ENCODE peak calls at places on chromosomes 1 and 21, in ten cellular contexts. L, P, I, R, D, G, O, C, Z and A are unnamed samples.

GRCh38 chr1:246005067-246005466 is 502.0 kb downstream of the SMYD3 start:
- DNase-seq in P (no peak), L (peak; percentile 98), I (no peak), O (peak; percentile 97), D (no peak), R (no peak), C (no peak), Z (no peak), G (peak; percentile 69), A (peak; percentile 96)

GRCh38 chr1:86972262-86972661 is 57.8 kb downstream of the HS2ST1 start:
- DNase-seq in I (no peak), D (no peak), P (no peak), L (no peak), R (no peak), G (peak; percentile 24), C (no peak), O (no peak), Z (no peak), A (no peak)

GRCh38 chr21:42514883-42515228 is 1.2 kb downstream of the SLC37A1 start:
- DNase-seq in G (peak; percentile 46), P (no peak), O (no peak), R (no peak), Z (no peak), L (no peak), C (no peak), I (peak; percentile 23), D (no peak), A (peak; percentile 27)

GRCh38 chr1:162551969-162552683 is 9.4 kb upstream of the UAP1 start:
- DNase-seq in R (no peak), L (peak; percentile 84), G (no peak), C (no peak), Z (no peak), O (peak; percentile 54), P (no peak), I (no peak), D (no peak), A (peak; percentile 74)

GRCh38 chr1:39685071-39685470 is 6.2 kb downstream of the HPCAL4 start:
- DNase-seq in R (no peak), P (no peak), C (no peak), L (no peak), D (no peak), I (no peak), O (no peak), Z (no peak), G (no peak), A (no peak)

GRCh38 chr21:39601194-39601940 is 11.4 kb upstream of the B3GALT5 start:
- DNase-seq in Z (no peak), G (no peak), P (no peak), R (no peak), O (no peak), C (no peak), L (no peak), D (no peak), I (no peak), A (no peak)

GRCh38 chr21:35547946-35548774 is 499.1 kb upstream of the RUNX1 start:
- DNase-seq in I (no peak), Z (peak; percentile 53), L (peak; percentile 30), O (no peak), G (no peak), D (no peak), C (no peak), R (no peak), P (no peak), A (no peak)

GRCh38 chr21:46122758-46123683 is 25.1 kb downstream of the COL6A2 start:
- DNase-seq in C (no peak), R (no peak), D (no peak), O (no peak), L (no peak), Z (no peak), P (peak; percentile 11), I (no peak), G (no peak), A (no peak)

GRCh38 chr1:167342846-167343245 is 122.2 kb downstream of the POU2F1 start:
- DNase-seq in I (peak; percentile 45), Z (no peak), L (no peak), G (peak; percentile 36), O (peak; percentile 40), R (no peak), P (no peak), C (peak; percentile 58), D (no peak), A (no peak)

GRCh38 chr21:41164052-41164451 is 3.9 kb upstream of the BACE2 start:
- DNase-seq in G (no peak), P (no peak), R (no peak), C (no peak), Z (no peak), O (no peak), L (no peak), D (no peak), I (no peak), A (no peak)

GRCh38 chr21:28669331-28669730 is 323.3 kb downstream of the LTN1 start:
- DNase-seq in R (no peak), I (no peak), L (no peak), G (peak; percentile 24), O (no peak), Z (no peak), D (no peak), P (no peak), C (no peak), A (no peak)

GRCh38 chr1:60911980-60912692 is 170.2 kb upstream of the NFIA start:
- DNase-seq in O (no peak), I (no peak), D (no peak), L (no peak), Z (no peak), P (peak; percentile 54), C (no peak), G (no peak), R (no peak), A (no peak)

GRCh38 chr1:240609527-240610060 is 2.4 kb downstream of the GREM2 start:
- DNase-seq in D (no peak), G (no peak), L (no peak), C (no peak), P (no peak), R (no peak), O (no peak), Z (no peak), I (no peak), A (no peak)

GRCh38 chr1:240611228-240611618 is 732 bp downstream of the GREM2 start:
- DNase-seq in D (no peak), C (no peak), G (no peak), L (no peak), P (no peak), I (no peak), R (no peak), Z (no peak), O (no peak), A (no peak)

GRCh38 chr1:240611619-240612490 is at the start of gene GREM2:
- DNase-seq in L (peak; percentile 89), Z (peak; percentile 51), C (peak; percentile 75), G (peak; percentile 34), R (peak; percentile 41), D (no peak), O (peak; percentile 64), P (peak; percentile 41), I (peak; percentile 65), A (peak; percentile 64)

GRCh38 chr1:240613353-240614142 is 1.6 kb upstream of the GREM2 start:
- DNase-seq in O (no peak), Z (no peak), G (no peak), P (no peak), L (no peak), I (no peak), C (no peak), R (no peak), D (no peak), A (no peak)

GRCh38 chr1:240612811-240613210 is 856 bp upstream of the GREM2 start:
- DNase-seq in G (no peak), I (no peak), R (no peak), D (no peak), P (no peak), O (no peak), L (no peak), Z (no peak), C (no peak), A (no peak)
- H3K4me3 ChIP-seq in G (no peak overlapping the region), I (no peak overlapping the region), R (no peak overlapping the region), D (no peak overlapping the region), P (no peak overlapping the region), O (no peak overlapping the region), L (no peak overlapping the region), Z (no peak overlapping the region), C (no peak overlapping the region), A (no peak overlapping the region)

GRCh38 chr1:25197235-25197930 is 34.9 kb downstream of the SYF2 start:
- DNase-seq in R (no peak), G (no peak), Z (no peak), O (no peak), I (no peak), P (no peak), D (no peak), L (no peak), C (no peak), A (no peak)

GRCh38 chr1:25196830-25197229 is 35.5 kb downstream of the SYF2 start:
- DNase-seq in G (no peak), R (no peak), C (no peak), O (no peak), D (no peak), I (no peak), P (no peak), L (no peak), Z (no peak), A (no peak)

GRCh38 chr1:25199876-25200620 is 32.3 kb downstream of the SYF2 start:
- DNase-seq in R (no peak), D (no peak), Z (no peak), C (no peak), L (no peak), O (no peak), G (no peak), P (no peak), I (no peak), A (no peak)

GRCh38 chr1:25198731-25199231 is 33.5 kb downstream of the SYF2 start:
- DNase-seq in G (no peak), Z (no peak), C (no peak), O (no peak), P (no peak), R (peak; percentile 61), L (no peak), I (peak; percentile 31), D (no peak), A (peak; percentile 54)

GRCh38 chr1:25197982-25198681 is 34.2 kb downstream of the SYF2 start:
- DNase-seq in L (no peak), C (no peak), O (no peak), I (no peak), G (peak; percentile 41), R (no peak), P (no peak), Z (peak; percentile 27), D (no peak), A (peak; percentile 49)
- H3K4me3 ChIP-seq in L (no peak overlapping the region), C (no peak overlapping the region), O (no peak overlapping the region), I (no peak overlapping the region), G (no peak overlapping the region), R (no peak overlapping the region), P (peak overlapping the region; percentile 52), Z (no peak overlapping the region), D (no peak overlapping the region), A (no peak overlapping the region)

GRCh38 chr1:119674835-119675289 is 26.8 kb upstream of the ZNF697 start:
- DNase-seq in R (peak; percentile 48), P (no peak), D (no peak), O (peak; percentile 94), Z (no peak), C (peak; percentile 37), G (peak; percentile 93), L (peak; percentile 59), I (peak; percentile 76), A (peak; percentile 92)
- H3K4me3 ChIP-seq in R (peak overlapping the region; percentile 62), P (peak overlapping the region; percentile 46), D (no peak overlapping the region), O (peak overlapping the region; percentile 60), Z (no peak overlapping the region), C (no peak overlapping the region), G (peak overlapping the region; percentile 47), L (no peak overlapping the region), I (peak overlapping the region; percentile 50), A (no peak overlapping the region)

GRCh38 chr1:203290261-203291089 is 14.8 kb upstream of the BTG2 start:
- DNase-seq in C (peak; percentile 92), P (peak; percentile 96), R (peak; percentile 95), Z (peak; percentile 96), G (peak; percentile 87), I (peak; percentile 96), D (peak; percentile 98), O (peak; percentile 76), L (peak; percentile 65), A (peak; percentile 56)
- H3K4me3 ChIP-seq in C (no peak overlapping the region), P (peak overlapping the region; percentile 43), R (peak overlapping the region; percentile 54), Z (peak overlapping the region; percentile 32), G (no peak overlapping the region), I (peak overlapping the region; percentile 68), D (peak overlapping the region; percentile 76), O (peak overlapping the region; percentile 25), L (no peak overlapping the region), A (no peak overlapping the region)